ENCODE peak calls at places on chromosomes 7 and 10, in five cellular contexts. O, D, F, J and P are unnamed samples.

GRCh38 chr7:72751978-72752377 is 76.0 kb downstream of the TYW1B start:
- DNase-seq in O (no peak), D (no peak), F (no peak), J (no peak), P (no peak)

GRCh38 chr7:151724920-151725584 is 151.9 kb downstream of the PRKAG2 start:
- DNase-seq in O (no peak), D (no peak), F (no peak), J (no peak), P (no peak)

GRCh38 chr10:132175401-132175800 is 11.3 kb upstream of the DPYSL4 start:
- DNase-seq in O (no peak), D (no peak), F (no peak), J (no peak), P (no peak)

GRCh38 chr10:26407406-26407969 is 30.7 kb upstream of the APBB1IP start:
- DNase-seq in O (peak), D (peak), F (no peak), J (peak), P (peak)

GRCh38 chr10:32417906-32418547 is 27.9 kb upstream of the CCDC7 start:
- DNase-seq in O (peak), D (peak), F (no peak), J (peak), P (peak)

GRCh38 chr10:124161212-124162000 is 68.0 kb upstream of the CHST15 start:
- DNase-seq in O (no peak), D (no peak), F (no peak), J (no peak), P (no peak)

GRCh38 chr10:99827906-99828305 is 45.5 kb downstream of the ABCC2 start:
- DNase-seq in O (no peak), D (peak), F (no peak), J (no peak), P (peak)

GRCh38 chr7:47478017-47478344 is 103.9 kb downstream of the TNS3 start:
- DNase-seq in O (no peak), D (peak), F (no peak), J (peak), P (peak)

GRCh38 chr10:22365233-22365632 is 19.9 kb downstream of the SPAG6 start:
- DNase-seq in O (no peak), D (no peak), F (no peak), J (no peak), P (no peak)

GRCh38 chr10:119283387-119283786 is 76.0 kb downstream of the GRK5 start:
- DNase-seq in O (no peak), D (no peak), F (no peak), J (no peak), P (no peak)

GRCh38 chr10:17113346-17113745 is 16.3 kb downstream of the CUBN start:
- DNase-seq in O (no peak), D (no peak), F (no peak), J (peak), P (peak)

GRCh38 chr7:141916099-141916498 is at the start of gene OR9A4:
- DNase-seq in O (no peak), D (no peak), F (no peak), J (no peak), P (no peak)

GRCh38 chr7:37287093-37287492 is 161.6 kb downstream of the ELMO1 start:
- DNase-seq in O (no peak), D (no peak), F (no peak), J (no peak), P (no peak)

GRCh38 chr7:136528329-136528728 is 340.1 kb upstream of the CHRM2 start:
- DNase-seq in O (peak), D (peak), F (no peak), J (peak), P (peak)

GRCh38 chr7:23396222-23396621 is 74.1 kb downstream of the IGF2BP3 start:
- DNase-seq in O (peak), D (peak), F (no peak), J (no peak), P (peak)

GRCh38 chr10:55628260-55628701 is 732.8 kb downstream of the ZWINT start:
- DNase-seq in O (no peak), D (no peak), F (no peak), J (no peak), P (no peak)

GRCh38 chr7:6271091-6271658 is 1.2 kb downstream of the CYTH3 start:
- DNase-seq in O (no peak), D (peak), F (no peak), J (peak), P (peak)

GRCh38 chr7:147245274-147245673 is 1128.7 kb downstream of the CNTNAP2 start:
- DNase-seq in O (peak), D (peak), F (no peak), J (no peak), P (peak)

GRCh38 chr10:121179006-121179405 is 327.8 kb downstream of the WDR11 start:
- DNase-seq in O (no peak), D (no peak), F (no peak), J (no peak), P (no peak)

GRCh38 chr10:43857206-43857952 is 208.7 kb upstream of the ZNF32 start:
- DNase-seq in O (no peak), D (peak), F (no peak), J (peak), P (peak)

GRCh38 chr10:86164216-86164774 is 202.3 kb downstream of the GRID1 start:
- DNase-seq in O (no peak), D (no peak), F (no peak), J (no peak), P (no peak)

GRCh38 chr7:81110673-81111072 is 191.8 kb upstream of the SEMA3C start:
- DNase-seq in O (no peak), D (no peak), F (no peak), J (peak), P (no peak)

GRCh38 chr7:48298779-48299178 is 127.5 kb downstream of the ABCA13 start:
- DNase-seq in O (peak), D (peak), F (no peak), J (peak), P (peak)

GRCh38 chr7:117873056-117873932 is at the start of gene CTTNBP2:
- DNase-seq in O (peak), D (peak), F (no peak), J (peak), P (peak)

GRCh38 chr7:47361746-47362215 is 220.1 kb downstream of the TNS3 start:
- DNase-seq in O (peak), D (peak), F (no peak), J (peak), P (peak)

GRCh38 chr10:124524991-124525653 is 63.5 kb downstream of the LHPP start:
- DNase-seq in O (no peak), D (peak), F (no peak), J (peak), P (no peak)

GRCh38 chr7:5507026-5507425 is 83.4 kb upstream of the TNRC18 start:
- DNase-seq in O (no peak), D (no peak), F (no peak), J (no peak), P (no peak)

GRCh38 chr7:831596-832291 is 532 bp upstream of the SUN1 start:
- DNase-seq in O (peak), D (peak), F (no peak), J (peak), P (peak)

GRCh38 chr7:30172451-30172850 is 37.7 kb downstream of the MTURN start:
- DNase-seq in O (no peak), D (no peak), F (no peak), J (peak), P (peak)

GRCh38 chr10:82850166-82850565 is 975.2 kb downstream of the NRG3 start:
- DNase-seq in O (no peak), D (no peak), F (no peak), J (no peak), P (no peak)

GRCh38 chr7:353746-354325 is 63.9 kb downstream of the FOXL3 start:
- DNase-seq in O (no peak), D (no peak), F (no peak), J (peak), P (peak)

GRCh38 chr10:73785721-73786511 is 510 bp downstream of the ZSWIM8 start:
- DNase-seq in O (peak), D (peak), F (peak), J (peak), P (peak)

GRCh38 chr7:156234666-156235494 is 405.7 kb upstream of the RNF32 start:
- DNase-seq in O (no peak), D (no peak), F (no peak), J (no peak), P (no peak)